ENCODE peak calls at places on chromosomes 6 and 20, in nine cellular contexts. One of them, this sample, is unnamed.

GRCh38 chr6:21163110-21163837 is 430.3 kb upstream of the SOX4 start:
- DNase-seq in fibroblast of mammary gland: peak
- DNase-seq in fibroblast of lung: peak
- DNase-seq in heart left ventricle: no peak
- DNase-seq in brain microvascular endothelial cell: peak
- DNase-seq in fibroblast of pulmonary artery: peak
- DNase-seq in mucosa of descending colon: no peak
- DNase-seq in choroid plexus epithelial cell: peak
- DNase-seq in ovary: no peak
- DNase-seq in this sample: peak

GRCh38 chr6:77326711-77327110 is 136.6 kb downstream of the HTR1B start:
- DNase-seq in fibroblast of mammary gland: no peak
- DNase-seq in fibroblast of lung: no peak
- DNase-seq in heart left ventricle: no peak
- DNase-seq in brain microvascular endothelial cell: no peak
- DNase-seq in fibroblast of pulmonary artery: no peak
- DNase-seq in mucosa of descending colon: no peak
- DNase-seq in choroid plexus epithelial cell: no peak
- DNase-seq in ovary: no peak
- DNase-seq in this sample: no peak

GRCh38 chr6:97919631-97920030 is 636.6 kb upstream of the MMS22L start:
- DNase-seq in fibroblast of mammary gland: no peak
- DNase-seq in fibroblast of lung: peak
- DNase-seq in heart left ventricle: no peak
- DNase-seq in brain microvascular endothelial cell: no peak
- DNase-seq in fibroblast of pulmonary artery: no peak
- DNase-seq in mucosa of descending colon: no peak
- DNase-seq in choroid plexus epithelial cell: no peak
- DNase-seq in ovary: no peak
- DNase-seq in this sample: no peak

GRCh38 chr20:4972506-4973251 is 28.6 kb downstream of the SLC23A2 start:
- DNase-seq in fibroblast of mammary gland: no peak
- DNase-seq in fibroblast of lung: no peak
- DNase-seq in heart left ventricle: no peak
- DNase-seq in brain microvascular endothelial cell: no peak
- DNase-seq in fibroblast of pulmonary artery: no peak
- DNase-seq in mucosa of descending colon: no peak
- DNase-seq in choroid plexus epithelial cell: no peak
- DNase-seq in ovary: no peak
- DNase-seq in this sample: no peak

GRCh38 chr20:35833271-35833670 is 61.5 kb downstream of the PHF20 start:
- DNase-seq in fibroblast of mammary gland: peak
- DNase-seq in fibroblast of lung: no peak
- DNase-seq in heart left ventricle: no peak
- DNase-seq in brain microvascular endothelial cell: no peak
- DNase-seq in fibroblast of pulmonary artery: no peak
- DNase-seq in mucosa of descending colon: no peak
- DNase-seq in choroid plexus epithelial cell: no peak
- DNase-seq in ovary: no peak
- DNase-seq in this sample: no peak

GRCh38 chr20:35360033-35360432 is 51.7 kb downstream of the UQCC1 start:
- DNase-seq in fibroblast of mammary gland: no peak
- DNase-seq in fibroblast of lung: no peak
- DNase-seq in heart left ventricle: no peak
- DNase-seq in brain microvascular endothelial cell: no peak
- DNase-seq in fibroblast of pulmonary artery: no peak
- DNase-seq in mucosa of descending colon: no peak
- DNase-seq in choroid plexus epithelial cell: no peak
- DNase-seq in ovary: no peak
- DNase-seq in this sample: no peak

GRCh38 chr20:59948828-59949720 is 8.9 kb downstream of the FAM217B start:
- DNase-seq in fibroblast of mammary gland: peak
- DNase-seq in fibroblast of lung: peak
- DNase-seq in heart left ventricle: no peak
- DNase-seq in brain microvascular endothelial cell: peak
- DNase-seq in fibroblast of pulmonary artery: peak
- DNase-seq in mucosa of descending colon: peak
- DNase-seq in choroid plexus epithelial cell: peak
- DNase-seq in ovary: no peak
- DNase-seq in this sample: peak

GRCh38 chr20:31943052-31943471 is 8.8 kb downstream of the PDRG1 start:
- DNase-seq in fibroblast of mammary gland: no peak
- DNase-seq in fibroblast of lung: no peak
- DNase-seq in heart left ventricle: peak
- DNase-seq in brain microvascular endothelial cell: no peak
- DNase-seq in fibroblast of pulmonary artery: no peak
- DNase-seq in mucosa of descending colon: no peak
- DNase-seq in choroid plexus epithelial cell: no peak
- DNase-seq in ovary: peak
- DNase-seq in this sample: peak

GRCh38 chr6:44735631-44735963 is 348.1 kb downstream of the CDC5L start:
- DNase-seq in fibroblast of mammary gland: peak
- DNase-seq in fibroblast of lung: peak
- DNase-seq in heart left ventricle: no peak
- DNase-seq in brain microvascular endothelial cell: peak
- DNase-seq in fibroblast of pulmonary artery: peak
- DNase-seq in mucosa of descending colon: no peak
- DNase-seq in choroid plexus epithelial cell: peak
- DNase-seq in ovary: no peak
- DNase-seq in this sample: peak

GRCh38 chr6:169881976-169882375 is 130.6 kb downstream of the ERMARD start:
- DNase-seq in fibroblast of mammary gland: no peak
- DNase-seq in fibroblast of lung: no peak
- DNase-seq in heart left ventricle: no peak
- DNase-seq in brain microvascular endothelial cell: no peak
- DNase-seq in fibroblast of pulmonary artery: no peak
- DNase-seq in mucosa of descending colon: no peak
- DNase-seq in choroid plexus epithelial cell: no peak
- DNase-seq in ovary: peak
- DNase-seq in this sample: no peak

GRCh38 chr20:62641749-62642665 is at the start of gene SLCO4A1:
- DNase-seq in fibroblast of mammary gland: peak
- DNase-seq in fibroblast of lung: peak
- DNase-seq in heart left ventricle: peak
- DNase-seq in brain microvascular endothelial cell: no peak
- DNase-seq in fibroblast of pulmonary artery: peak
- DNase-seq in mucosa of descending colon: peak
- DNase-seq in choroid plexus epithelial cell: peak
- DNase-seq in ovary: peak
- DNase-seq in this sample: peak

GRCh38 chr6:68777956-68778355 is 142.9 kb downstream of the ADGRB3 start:
- DNase-seq in fibroblast of mammary gland: peak
- DNase-seq in fibroblast of lung: peak
- DNase-seq in heart left ventricle: peak
- DNase-seq in brain microvascular endothelial cell: peak
- DNase-seq in fibroblast of pulmonary artery: peak
- DNase-seq in mucosa of descending colon: no peak
- DNase-seq in choroid plexus epithelial cell: peak
- DNase-seq in ovary: no peak
- DNase-seq in this sample: peak

GRCh38 chr20:44068780-44069191 is 118.2 kb downstream of the JPH2 start:
- DNase-seq in fibroblast of mammary gland: no peak
- DNase-seq in fibroblast of lung: no peak
- DNase-seq in heart left ventricle: no peak
- DNase-seq in brain microvascular endothelial cell: no peak
- DNase-seq in fibroblast of pulmonary artery: no peak
- DNase-seq in mucosa of descending colon: no peak
- DNase-seq in choroid plexus epithelial cell: no peak
- DNase-seq in ovary: no peak
- DNase-seq in this sample: no peak

GRCh38 chr6:126337323-126337722 is 2.6 kb upstream of the CENPW start:
- DNase-seq in fibroblast of mammary gland: peak
- DNase-seq in fibroblast of lung: peak
- DNase-seq in heart left ventricle: no peak
- DNase-seq in brain microvascular endothelial cell: peak
- DNase-seq in fibroblast of pulmonary artery: peak
- DNase-seq in mucosa of descending colon: peak
- DNase-seq in choroid plexus epithelial cell: peak
- DNase-seq in ovary: no peak
- DNase-seq in this sample: peak

GRCh38 chr20:56979125-56979524 is 287.3 kb downstream of the BMP7 start:
- DNase-seq in fibroblast of mammary gland: no peak
- DNase-seq in fibroblast of lung: no peak
- DNase-seq in heart left ventricle: no peak
- DNase-seq in brain microvascular endothelial cell: no peak
- DNase-seq in fibroblast of pulmonary artery: no peak
- DNase-seq in mucosa of descending colon: no peak
- DNase-seq in choroid plexus epithelial cell: no peak
- DNase-seq in ovary: no peak
- DNase-seq in this sample: no peak
- H3K4me3 ChIP-seq in fibroblast of mammary gland: no peak
- H3K4me3 ChIP-seq in fibroblast of lung: no peak
- H3K4me3 ChIP-seq in heart left ventricle: no peak
- H3K4me3 ChIP-seq in brain microvascular endothelial cell: no peak
- H3K4me3 ChIP-seq in fibroblast of pulmonary artery: no peak
- H3K4me3 ChIP-seq in mucosa of descending colon: no peak
- H3K4me3 ChIP-seq in choroid plexus epithelial cell: no peak
- H3K4me3 ChIP-seq in ovary: no peak
- H3K4me3 ChIP-seq in this sample: no peak

DNA sequence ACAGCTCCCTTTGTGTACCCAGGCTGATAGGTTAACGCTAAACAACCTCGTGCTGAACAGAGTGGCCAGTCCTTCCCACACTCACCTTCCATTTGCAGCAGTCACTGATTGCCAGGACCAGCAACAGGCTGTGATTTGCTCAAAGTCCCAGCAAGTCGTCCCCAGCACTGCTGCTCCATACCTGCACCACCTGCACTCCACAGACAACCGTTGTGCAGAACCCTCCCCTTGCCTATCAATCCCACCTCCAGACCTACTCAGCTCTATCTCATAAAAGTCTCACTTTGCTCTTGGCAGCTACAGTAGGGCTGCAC is 43.1 kb upstream of the SCML4 start:
- DNase-seq in fibroblast of mammary gland: no peak
- DNase-seq in fibroblast of lung: no peak
- DNase-seq in heart left ventricle: no peak
- DNase-seq in brain microvascular endothelial cell: no peak
- DNase-seq in fibroblast of pulmonary artery: no peak
- DNase-seq in mucosa of descending colon: no peak
- DNase-seq in choroid plexus epithelial cell: no peak
- DNase-seq in ovary: no peak
- DNase-seq in this sample: no peak
- TF ChIP-seq CTCF in fibroblast of mammary gland: no peak
- TF ChIP-seq CTCF in fibroblast of lung: no peak
- TF ChIP-seq CTCF in heart left ventricle: no peak
- TF ChIP-seq CTCF in brain microvascular endothelial cell: no peak
- TF ChIP-seq CTCF in fibroblast of pulmonary artery: no peak
- TF ChIP-seq CTCF in mucosa of descending colon: no peak
- TF ChIP-seq CTCF in choroid plexus epithelial cell: no peak
- TF ChIP-seq CTCF in ovary: no peak
- TF ChIP-seq CTCF in this sample: no peak

GRCh38 chr20:36832791-36833190 is 43.1 kb upstream of the TLDC2 start:
- DNase-seq in fibroblast of mammary gland: no peak
- DNase-seq in fibroblast of lung: no peak
- DNase-seq in heart left ventricle: no peak
- DNase-seq in brain microvascular endothelial cell: no peak
- DNase-seq in fibroblast of pulmonary artery: no peak
- DNase-seq in mucosa of descending colon: no peak
- DNase-seq in choroid plexus epithelial cell: no peak
- DNase-seq in ovary: no peak
- DNase-seq in this sample: no peak

GRCh38 chr20:36833275-36834020 is 42.5 kb upstream of the TLDC2 start:
- DNase-seq in fibroblast of mammary gland: peak
- DNase-seq in fibroblast of lung: no peak
- DNase-seq in heart left ventricle: peak
- DNase-seq in brain microvascular endothelial cell: no peak
- DNase-seq in fibroblast of pulmonary artery: no peak
- DNase-seq in mucosa of descending colon: peak
- DNase-seq in choroid plexus epithelial cell: peak
- DNase-seq in ovary: peak
- DNase-seq in this sample: peak

GRCh38 chr20:36835453-36836198 is 40.3 kb upstream of the TLDC2 start:
- DNase-seq in fibroblast of mammary gland: peak
- DNase-seq in fibroblast of lung: peak
- DNase-seq in heart left ventricle: peak
- DNase-seq in brain microvascular endothelial cell: peak
- DNase-seq in fibroblast of pulmonary artery: peak
- DNase-seq in mucosa of descending colon: peak
- DNase-seq in choroid plexus epithelial cell: peak
- DNase-seq in ovary: peak
- DNase-seq in this sample: peak

GRCh38 chr20:36836591-36837329 is 39.2 kb upstream of the TLDC2 start:
- DNase-seq in fibroblast of mammary gland: peak
- DNase-seq in fibroblast of lung: no peak
- DNase-seq in heart left ventricle: peak
- DNase-seq in brain microvascular endothelial cell: peak
- DNase-seq in fibroblast of pulmonary artery: peak
- DNase-seq in mucosa of descending colon: peak
- DNase-seq in choroid plexus epithelial cell: peak
- DNase-seq in ovary: peak
- DNase-seq in this sample: no peak

DNA sequence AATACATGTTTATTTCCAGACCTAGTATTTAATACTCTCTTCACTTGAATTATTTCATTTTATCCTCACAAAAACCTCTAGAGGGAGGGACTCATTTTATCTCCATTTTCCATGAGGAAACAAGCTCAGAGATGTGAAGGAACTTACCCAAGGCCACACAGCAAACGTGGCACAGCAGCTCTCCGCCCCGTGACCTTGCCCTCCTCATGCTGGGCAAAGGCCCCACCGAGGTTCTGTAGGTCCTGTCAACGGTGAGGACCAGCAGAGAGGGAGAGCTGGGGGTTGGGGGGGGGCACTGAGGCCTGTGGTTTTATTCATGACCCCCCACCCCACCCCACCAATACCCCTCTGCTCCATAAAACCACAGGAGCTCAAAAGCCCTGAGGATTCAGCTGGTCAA is 40.9 kb upstream of the TLDC2 start:
- DNase-seq in fibroblast of mammary gland: no peak
- DNase-seq in fibroblast of lung: no peak
- DNase-seq in heart left ventricle: no peak
- DNase-seq in brain microvascular endothelial cell: no peak
- DNase-seq in fibroblast of pulmonary artery: no peak
- DNase-seq in mucosa of descending colon: peak
- DNase-seq in choroid plexus epithelial cell: no peak
- DNase-seq in ovary: no peak
- DNase-seq in this sample: no peak
- H3K4me3 ChIP-seq in fibroblast of mammary gland: no peak
- H3K4me3 ChIP-seq in fibroblast of lung: no peak
- H3K4me3 ChIP-seq in heart left ventricle: no peak
- H3K4me3 ChIP-seq in brain microvascular endothelial cell: no peak
- H3K4me3 ChIP-seq in fibroblast of pulmonary artery: no peak
- H3K4me3 ChIP-seq in mucosa of descending colon: no peak
- H3K4me3 ChIP-seq in choroid plexus epithelial cell: no peak
- H3K4me3 ChIP-seq in ovary: no peak
- H3K4me3 ChIP-seq in this sample: no peak

DNA sequence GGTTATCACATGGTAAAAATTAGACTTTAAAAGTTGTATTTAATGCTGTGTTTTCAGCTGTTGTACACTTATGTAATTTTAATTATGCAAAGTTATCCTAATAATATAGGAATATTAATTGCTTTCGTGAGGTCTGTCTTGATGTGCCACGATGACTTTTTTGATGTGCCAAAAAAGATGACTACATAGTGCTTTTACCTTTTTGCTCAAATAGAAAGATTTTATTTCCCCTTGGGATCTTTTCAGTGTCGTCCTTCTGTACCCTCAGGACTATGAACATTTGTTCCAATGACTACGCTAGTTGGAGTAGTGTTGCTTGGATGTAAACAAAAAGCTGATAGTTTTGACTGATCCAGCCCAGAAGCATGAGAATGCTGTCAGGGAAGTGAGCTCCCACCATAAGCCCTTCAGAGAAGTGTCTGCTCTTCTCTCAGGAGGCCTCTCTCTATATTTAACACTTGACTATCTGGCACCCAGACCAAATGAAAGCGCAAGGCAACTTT is 1.2 kb upstream of the CD164 start:
- DNase-seq in fibroblast of mammary gland: no peak
- DNase-seq in fibroblast of lung: no peak
- DNase-seq in heart left ventricle: no peak
- DNase-seq in brain microvascular endothelial cell: no peak
- DNase-seq in fibroblast of pulmonary artery: no peak
- DNase-seq in mucosa of descending colon: no peak
- DNase-seq in choroid plexus epithelial cell: no peak
- DNase-seq in ovary: no peak
- DNase-seq in this sample: no peak
- TF ChIP-seq CTCF in fibroblast of mammary gland: no peak
- TF ChIP-seq CTCF in fibroblast of lung: no peak
- TF ChIP-seq CTCF in heart left ventricle: no peak
- TF ChIP-seq CTCF in brain microvascular endothelial cell: no peak
- TF ChIP-seq CTCF in fibroblast of pulmonary artery: no peak
- TF ChIP-seq CTCF in mucosa of descending colon: no peak
- TF ChIP-seq CTCF in choroid plexus epithelial cell: no peak
- TF ChIP-seq CTCF in ovary: no peak
- TF ChIP-seq CTCF in this sample: no peak